ENCODE peak calls at places on chromosome 22, in nine cellular contexts. T, S, B, M, U, E, P, J and A are unnamed samples.

GRCh38 chr22:24189249-24190158 is 8.2 kb downstream of the SUSD2 start:
- DNase-seq in B (peak; percentile 73), J (peak; percentile 87), S (peak; percentile 74), U (peak; percentile 90), E (peak; percentile 50), P (peak; percentile 38), T (no peak), M (peak; percentile 84), A (no peak)

GRCh38 chr22:21760640-21761039 is 25.0 kb upstream of the YPEL1 start:
- DNase-seq in M (no peak), P (peak; percentile 88), S (no peak), B (no peak), E (peak; percentile 90), T (no peak), U (no peak), J (peak; percentile 79), A (no peak)

GRCh38 chr22:22461583-22461982 is 47.0 kb downstream of the ZNF280B start:
- DNase-seq in T (no peak), J (no peak), P (no peak), M (no peak), E (no peak), B (no peak), U (no peak), S (no peak), A (no peak)

GRCh38 chr22:23418159-23418788 is 161.8 kb downstream of the IGLL1 start:
- DNase-seq in J (no peak), M (no peak), E (no peak), P (no peak), T (peak; percentile 53), U (no peak), B (no peak), S (no peak), A (no peak)

GRCh38 chr22:28815101-28815500 is 14.7 kb upstream of the XBP1 start:
- DNase-seq in S (no peak), B (no peak), T (no peak), P (no peak), M (no peak), J (no peak), U (peak; percentile 38), E (no peak), A (no peak)

GRCh38 chr22:26461188-26461810 is 22.3 kb downstream of the HPS4 start:
- DNase-seq in B (peak; percentile 49), E (no peak), P (no peak), J (peak; percentile 74), U (no peak), T (no peak), M (no peak), S (peak; percentile 63), A (no peak)

GRCh38 chr22:47486569-47487312 is 724.3 kb downstream of the TBC1D22A start:
- DNase-seq in J (no peak), U (no peak), M (no peak), B (no peak), T (no peak), S (no peak), E (no peak), P (no peak), A (no peak)

GRCh38 chr22:44697423-44698179 is 4.4 kb upstream of the PRR5 start:
- DNase-seq in S (peak; percentile 81), P (peak; percentile 54), M (peak; percentile 90), E (peak; percentile 41), J (peak; percentile 88), T (no peak), U (peak; percentile 94), B (peak; percentile 72), A (peak; percentile 75)

GRCh38 chr22:22111267-22111751 is 128.7 kb upstream of the TOP3B start:
- DNase-seq in P (peak; percentile 90), U (no peak), B (no peak), E (peak; percentile 78), S (no peak), T (no peak), J (peak; percentile 59), M (no peak), A (peak; percentile 86)

GRCh38 chr22:19965771-19966709 is 24.4 kb upstream of the TXNRD2 start:
- DNase-seq in B (no peak), E (no peak), M (no peak), S (no peak), P (no peak), U (no peak), J (peak; percentile 35), T (no peak), A (no peak)

GRCh38 chr22:19495562-19496323 is 16.0 kb downstream of the CDC45 start:
- DNase-seq in T (no peak), S (no peak), U (no peak), B (no peak), J (peak; percentile 68), E (no peak), P (no peak), M (no peak), A (no peak)

GRCh38 chr22:21680830-21681565 is 15.2 kb downstream of the PPIL2 start:
- DNase-seq in P (no peak), S (no peak), M (no peak), B (no peak), J (no peak), T (no peak), U (no peak), E (no peak), A (no peak)

GRCh38 chr22:43726296-43726695 is 85.8 kb downstream of the EFCAB6 start:
- DNase-seq in B (no peak), P (peak; percentile 9), S (no peak), U (no peak), J (peak; percentile 23), T (no peak), M (no peak), E (no peak), A (no peak)

GRCh38 chr22:22746061-22746962 is 101.9 kb downstream of the GGTLC2 start:
- DNase-seq in U (no peak), B (no peak), M (no peak), T (no peak), P (no peak), J (no peak), S (no peak), E (no peak), A (no peak)

GRCh38 chr22:17368727-17369552 is at the start of gene CECR2:
- DNase-seq in J (peak; percentile 28), T (no peak), M (no peak), U (peak; percentile 73), B (peak; percentile 63), P (peak; percentile 10), S (peak; percentile 62), E (peak; percentile 20), A (peak; percentile 12)

GRCh38 chr22:48277868-48278581 is 1515.6 kb downstream of the TBC1D22A start:
- DNase-seq in J (no peak), B (no peak), S (no peak), P (no peak), T (no peak), E (no peak), M (no peak), U (no peak), A (no peak)

GRCh38 chr22:37747090-37747714 is 50.4 kb downstream of the TRIOBP start:
- DNase-seq in U (no peak), B (peak; percentile 65), T (no peak), J (peak; percentile 89), S (peak; percentile 56), E (peak; percentile 31), P (peak; percentile 47), M (no peak), A (no peak)

GRCh38 chr22:30044369-30044768 is 35.9 kb upstream of the HORMAD2 start:
- DNase-seq in U (no peak), M (no peak), B (no peak), P (peak; percentile 99), E (peak; percentile 93), J (peak; percentile 92), S (no peak), T (no peak), A (no peak)

GRCh38 chr22:50189849-50190181 is 4.1 kb downstream of the TRABD start:
- DNase-seq in S (no peak), J (peak; percentile 54), T (no peak), P (no peak), E (no peak), M (no peak), B (no peak), U (peak; percentile 85), A (no peak)
- H3K4me3 ChIP-seq in S (peak overlapping the region; percentile 50), J (peak overlapping the region; percentile 54), T (peak overlapping the region; percentile 66), P (no peak overlapping the region), E (no peak overlapping the region), M (peak overlapping the region; percentile 49), B (peak overlapping the region; percentile 27), U (peak overlapping the region; percentile 31), A (peak overlapping the region; percentile 58)

DNA sequence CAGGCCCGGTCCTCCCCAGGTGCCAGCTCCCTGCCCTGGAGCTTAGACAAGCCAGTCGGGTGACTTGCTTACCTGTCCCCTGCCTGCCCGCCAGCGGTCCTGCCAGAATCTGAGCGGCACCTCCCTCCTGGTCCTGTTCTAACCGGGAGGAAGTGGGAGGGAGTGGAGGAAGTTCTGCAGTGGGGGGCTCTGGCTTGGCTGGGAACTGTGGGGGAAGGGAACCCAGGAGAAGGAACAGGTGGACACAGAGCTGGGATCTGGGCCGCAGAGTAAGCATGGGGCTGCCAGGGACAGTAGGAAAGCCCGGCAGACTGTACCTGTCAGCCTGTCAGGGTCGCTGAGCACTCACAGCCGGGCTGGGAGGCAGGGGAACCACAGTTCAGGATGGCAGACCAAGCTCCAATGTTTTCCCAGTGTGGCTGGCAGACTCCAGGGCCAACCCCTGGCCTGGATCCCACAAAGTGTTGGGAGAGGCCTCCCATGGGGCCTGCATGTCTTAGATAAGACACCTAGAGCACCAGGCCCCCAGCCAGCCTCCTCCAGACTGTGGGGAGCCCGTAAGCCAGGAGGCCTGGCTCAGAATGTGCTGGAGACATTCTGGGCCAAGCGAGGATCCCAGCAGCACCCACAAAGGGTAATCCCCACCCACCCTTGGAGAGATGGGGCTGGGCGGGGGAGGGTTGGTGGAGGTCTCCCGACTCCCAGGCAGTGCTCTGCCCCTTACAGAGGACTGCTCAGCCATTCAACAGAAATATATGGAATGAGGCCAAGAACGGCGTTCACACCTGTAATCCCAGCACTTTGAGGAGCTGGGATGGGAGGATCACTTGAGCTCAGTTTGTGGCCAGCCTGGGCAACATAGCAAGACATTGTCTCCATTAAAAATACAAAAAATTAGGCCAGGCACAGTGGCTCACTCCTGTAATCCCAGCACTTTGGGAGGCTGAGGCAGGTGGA is 2.3 kb downstream of the CYB5R3 start:
- DNase-seq in U (no peak), B (peak; percentile 84), T (no peak), M (no peak), S (no peak), J (no peak), E (no peak), P (peak; percentile 35), A (no peak)
- H3K4me3 ChIP-seq in U (no peak overlapping the region), B (peak overlapping the region; percentile 33), T (peak overlapping the region; percentile 96), M (peak overlapping the region; percentile 95), S (peak overlapping the region; percentile 67), J (no peak overlapping the region), E (no peak overlapping the region), P (no peak overlapping the region), A (no peak overlapping the region)

GRCh38 chr22:42073568-42074152 is 388 bp upstream of the PHETA2 start:
- DNase-seq in P (no peak), S (no peak), M (no peak), U (peak; percentile 78), J (no peak), T (no peak), E (no peak), B (no peak), A (no peak)
- H3K4me3 ChIP-seq in P (peak overlapping the region; percentile 56), S (peak overlapping the region; percentile 82), M (peak overlapping the region; percentile 69), U (peak overlapping the region; percentile 44), J (peak overlapping the region; percentile 69), T (peak overlapping the region; percentile 78), E (peak overlapping the region; percentile 60), B (peak overlapping the region; percentile 73), A (peak overlapping the region; percentile 51)

DNA sequence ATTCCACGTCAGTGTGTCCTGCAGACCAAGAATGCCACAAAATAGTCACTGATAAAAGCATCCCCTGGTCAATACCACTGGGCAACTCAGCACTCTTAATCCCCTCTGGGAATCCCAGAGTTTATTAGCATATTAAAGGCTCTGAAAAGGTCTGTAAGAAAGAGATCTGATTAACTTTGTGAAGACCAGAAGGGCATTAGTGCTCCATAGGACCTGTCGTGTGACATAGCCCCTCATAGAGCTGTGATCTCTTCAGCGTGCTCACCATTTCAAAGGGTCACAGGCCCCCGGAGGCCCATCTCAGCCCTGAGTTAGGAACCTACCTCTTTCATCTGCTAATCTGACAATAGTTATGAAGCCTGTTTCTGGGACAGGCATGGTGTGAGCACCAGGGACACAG is 299.2 kb downstream of the MN1 start:
- DNase-seq in J (no peak), S (no peak), E (no peak), T (no peak), B (no peak), U (no peak), P (no peak), M (no peak), A (no peak)
- H3K4me3 ChIP-seq in J (no peak overlapping the region), S (no peak overlapping the region), E (no peak overlapping the region), T (no peak overlapping the region), B (no peak overlapping the region), U (no peak overlapping the region), P (no peak overlapping the region), M (no peak overlapping the region), A (no peak overlapping the region)